ENCODE peak calls at places on chromosome 22, in seven cellular contexts. U, I, A, B, C, R and E are unnamed samples.

GRCh38 chr22:28808716-28809355 is 8.5 kb upstream of the XBP1 start:
- DNase-seq in U (no peak), I (no peak), A (no peak), B (no peak), C (no peak), R (no peak), E (no peak)

GRCh38 chr22:45157907-45158306 is 5.8 kb upstream of the NUP50 start:
- DNase-seq in U (no peak), I (no peak), A (no peak), B (no peak), C (no peak), R (no peak), E (no peak)

GRCh38 chr22:41003041-41003440 is 51.9 kb downstream of the RBX1 start:
- DNase-seq in U (no peak), I (no peak), A (no peak), B (no peak), C (no peak), R (no peak), E (no peak)

GRCh38 chr22:23523746-23524145 is 56.3 kb downstream of the IGLL1 start:
- DNase-seq in U (no peak), I (no peak), A (no peak), B (no peak), C (no peak), R (no peak), E (no peak)

GRCh38 chr22:49204599-49205214 is 623.0 kb downstream of the BRD1 start:
- DNase-seq in U (no peak), I (no peak), A (peak; percentile 24), B (no peak), C (no peak), R (no peak), E (no peak)

GRCh38 chr22:42721045-42721434 is 370 bp upstream of the A4GALT start:
- DNase-seq in U (no peak), I (no peak), A (no peak), B (no peak), C (no peak), R (no peak), E (no peak)

GRCh38 chr22:46681010-46681409 is 57.0 kb downstream of the CERK start:
- DNase-seq in U (no peak), I (no peak), A (no peak), B (no peak), C (no peak), R (no peak), E (no peak)

GRCh38 chr22:46731246-46732040 is 6.6 kb downstream of the CERK start:
- DNase-seq in U (no peak), I (peak; percentile 65), A (no peak), B (no peak), C (no peak), R (no peak), E (no peak)

GRCh38 chr22:39311592-39312400 is 7.6 kb downstream of the RPL3 start:
- DNase-seq in U (no peak), I (no peak), A (no peak), B (no peak), C (no peak), R (no peak), E (no peak)

GRCh38 chr22:38412435-38413084 is 42.4 kb downstream of the KCNJ4 start:
- DNase-seq in U (peak; percentile 30), I (peak; percentile 45), A (no peak), B (no peak), C (no peak), R (no peak), E (no peak)

GRCh38 chr22:47587861-47588582 is 825.6 kb downstream of the TBC1D22A start:
- DNase-seq in U (no peak), I (no peak), A (no peak), B (no peak), C (no peak), R (no peak), E (no peak)

GRCh38 chr22:46696225-46696518 is 41.9 kb downstream of the CERK start:
- DNase-seq in U (no peak), I (no peak), A (no peak), B (no peak), C (no peak), R (no peak), E (no peak)

GRCh38 chr22:48075604-48076400 is 1313.4 kb downstream of the TBC1D22A start:
- DNase-seq in U (no peak), I (no peak), A (no peak), B (no peak), C (no peak), R (no peak), E (no peak)

GRCh38 chr22:43185860-43186261 is 1.1 kb downstream of the TTLL12 start:
- DNase-seq in U (no peak), I (peak; percentile 62), A (no peak), B (peak; percentile 28), C (peak; percentile 61), R (peak; percentile 29), E (no peak)

GRCh38 chr22:44274918-44275665 is 37.7 kb downstream of the SHISAL1 start:
- DNase-seq in U (no peak), I (no peak), A (no peak), B (no peak), C (no peak), R (no peak), E (no peak)

GRCh38 chr22:30932661-30933060 is 35.9 kb downstream of the MORC2 start:
- DNase-seq in U (no peak), I (no peak), A (no peak), B (no peak), C (no peak), R (no peak), E (no peak)

GRCh38 chr22:48758905-48759875 is 1068.5 kb downstream of the BRD1 start:
- DNase-seq in U (peak; percentile 5), I (no peak), A (no peak), B (no peak), C (peak; percentile 7), R (no peak), E (no peak)

GRCh38 chr22:44572414-44573207 is 74.6 kb upstream of the RTL6 start:
- DNase-seq in U (no peak), I (no peak), A (peak; percentile 29), B (no peak), C (no peak), R (no peak), E (no peak)

GRCh38 chr22:19808873-19809478 is 45.7 kb downstream of the GNB1L start:
- DNase-seq in U (no peak), I (peak; percentile 52), A (peak; percentile 21), B (no peak), C (no peak), R (no peak), E (no peak)

GRCh38 chr22:28817919-28818859 is 17.8 kb upstream of the XBP1 start:
- DNase-seq in U (no peak), I (no peak), A (peak; percentile 81), B (no peak), C (no peak), R (no peak), E (no peak)

GRCh38 chr22:40509401-40510134 is 127.0 kb downstream of the MRTFA start:
- DNase-seq in U (no peak), I (no peak), A (peak; percentile 45), B (peak; percentile 99), C (peak; percentile 57), R (no peak), E (peak; percentile 88)

GRCh38 chr22:39384750-39385480 is 14.7 kb upstream of the TAB1 start:
- DNase-seq in U (no peak), I (no peak), A (no peak), B (peak; percentile 22), C (no peak), R (no peak), E (no peak)

GRCh38 chr22:32800158-32800557 is 1.3 kb upstream of the TIMP3 start:
- DNase-seq in U (no peak), I (no peak), A (no peak), B (peak; percentile 19), C (no peak), R (no peak), E (no peak)
- H3K4me3 ChIP-seq in U (no peak overlapping the region), I (no peak overlapping the region), A (no peak overlapping the region), B (no peak overlapping the region), C (no peak overlapping the region), R (no peak overlapping the region), E (no peak overlapping the region)

DNA sequence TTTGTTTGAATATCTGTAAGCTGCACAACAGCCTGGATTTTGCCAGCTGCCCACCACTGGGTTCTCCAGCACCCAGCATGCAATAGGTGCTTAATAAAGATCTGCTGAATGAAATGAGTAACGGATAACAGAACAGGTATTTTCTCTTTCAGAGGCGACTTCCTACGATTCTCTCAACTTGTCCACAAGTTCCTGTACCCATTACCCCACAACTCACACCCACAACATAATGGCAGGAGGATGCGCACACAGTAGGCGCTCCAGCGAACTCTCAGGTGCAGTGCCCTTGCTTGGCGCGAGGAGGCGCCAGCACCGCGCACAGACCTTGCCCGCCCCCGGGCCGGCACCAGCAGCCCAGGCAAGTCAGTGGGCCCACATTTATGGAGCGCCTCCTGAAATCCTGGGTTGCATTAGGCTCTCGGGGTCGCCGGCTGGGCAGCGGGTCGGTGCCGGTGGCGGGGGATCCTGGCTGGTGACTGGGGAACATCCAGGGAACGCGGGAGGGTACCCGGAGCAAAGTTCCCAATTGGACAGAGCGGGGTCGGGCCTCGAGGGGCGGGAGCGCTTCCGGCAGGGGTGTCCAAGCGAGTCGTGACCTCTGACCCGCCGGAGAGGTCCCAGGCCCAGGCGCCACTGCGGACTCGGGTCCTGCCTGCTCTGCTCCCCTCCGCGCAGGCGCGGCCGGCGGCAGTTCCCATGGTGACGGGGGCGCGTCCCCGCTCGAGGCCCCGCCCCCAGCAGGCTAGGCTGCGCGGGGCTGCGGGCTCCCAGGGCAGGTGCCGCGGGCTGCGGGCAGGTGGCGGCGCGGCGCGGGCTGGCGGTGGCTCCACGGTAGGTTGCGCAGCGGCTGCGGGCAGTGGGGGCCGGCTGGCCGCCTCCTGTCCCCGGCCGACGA is at the start of gene KIAA1671:
- DNase-seq in U (peak; percentile 81), I (peak; percentile 91), A (peak; percentile 87), B (peak; percentile 48), C (peak; percentile 64), R (peak; percentile 53), E (no peak)
- TF ChIP-seq CTCF in U (peak; percentile 86), I (peak; percentile 100), A (peak; percentile 84), B (peak; percentile 89), C (peak; percentile 88), R (peak; percentile 95), E (peak; percentile 80)

DNA sequence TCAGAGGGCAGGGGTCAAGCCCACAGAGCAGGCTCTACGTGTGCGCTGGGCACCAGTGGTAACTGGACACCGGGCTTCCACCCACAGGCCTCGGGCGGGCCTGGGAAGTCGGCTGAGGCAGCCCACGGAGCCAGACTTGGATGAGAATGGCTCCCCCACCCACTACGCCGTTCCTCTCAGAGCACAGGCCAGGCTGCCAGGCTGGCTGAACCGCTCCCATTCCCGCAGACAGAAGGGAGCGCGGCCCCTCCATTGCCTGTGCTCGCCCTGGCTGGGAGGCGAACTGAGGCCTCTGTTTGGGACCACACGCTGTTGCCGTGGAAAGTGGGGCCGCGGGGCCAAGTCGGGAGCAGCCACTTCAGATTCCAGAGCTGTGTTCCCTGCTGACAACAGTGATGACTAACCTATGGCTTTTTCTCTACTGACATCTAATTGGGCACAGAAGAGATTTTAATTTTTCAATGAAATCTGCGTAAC is 63.9 kb downstream of the MYH9 start:
- DNase-seq in U (no peak), I (peak; percentile 74), A (no peak), B (peak; percentile 66), C (no peak), R (no peak), E (no peak)
- H3K4me3 ChIP-seq in U (no peak overlapping the region), I (no peak overlapping the region), A (no peak overlapping the region), B (no peak overlapping the region), C (no peak overlapping the region), R (no peak overlapping the region), E (no peak overlapping the region)

DNA sequence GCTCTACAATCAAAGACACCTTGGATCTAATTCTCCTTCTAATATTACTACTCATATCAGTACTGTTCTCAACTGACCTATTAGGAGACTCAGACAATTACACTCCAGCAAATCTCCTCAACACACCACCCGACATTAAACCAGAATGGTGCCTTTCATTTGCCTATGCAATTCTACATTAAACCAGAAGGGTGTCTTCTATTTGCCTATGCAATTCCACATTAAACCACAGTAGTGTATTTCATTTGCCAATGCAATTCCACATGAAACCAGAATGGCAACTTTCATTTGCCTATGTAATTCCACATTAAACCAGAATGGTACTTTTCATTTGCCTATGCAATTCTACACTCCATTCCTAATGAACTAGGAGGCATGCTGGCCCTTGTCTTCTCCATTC is 15.3 kb upstream of the APOL3 start:
- DNase-seq in U (no peak), I (no peak), A (no peak), B (no peak), C (no peak), R (no peak), E (no peak)
- TF ChIP-seq CTCF in U (no peak), I (no peak), A (no peak), B (no peak), C (no peak), R (no peak), E (no peak)